ENCODE peak calls at places on chromosomes 16 and 17, in five cellular contexts. T, F, E, N and J are unnamed samples.

GRCh38 chr17:68296217-68297140 is 5.2 kb downstream of the ARSG start:
- DNase-seq in T (no peak), F (no peak), E (no peak), N (no peak), J (no peak)

GRCh38 chr16:20023190-20023589 is 50.5 kb downstream of the GPR139 start:
- DNase-seq in T (peak), F (no peak), E (peak), N (no peak), J (no peak)

GRCh38 chr16:73196670-73197069 is 148.7 kb upstream of the ZFHX3 start:
- DNase-seq in T (peak), F (peak), E (peak), N (peak), J (no peak)

GRCh38 chr17:8341456-8341855 is 1.8 kb downstream of the ODF4 start:
- DNase-seq in T (no peak), F (no peak), E (no peak), N (no peak), J (no peak)

GRCh38 chr16:75566889-75567255 is 693 bp downstream of the GABARAPL2 start:
- DNase-seq in T (peak), F (no peak), E (no peak), N (no peak), J (peak)

GRCh38 chr17:82287849-82288601 is 14.5 kb upstream of the CSNK1D start:
- DNase-seq in T (no peak), F (peak), E (peak), N (no peak), J (no peak)

GRCh38 chr16:68357521-68357922 is 46.7 kb downstream of the PRMT7 start:
- DNase-seq in T (no peak), F (no peak), E (no peak), N (no peak), J (no peak)

GRCh38 chr16:6684076-6684673 is 648.5 kb upstream of the RBFOX1 start:
- DNase-seq in T (peak), F (peak), E (no peak), N (no peak), J (no peak)

GRCh38 chr16:22284637-22285515 is 12.3 kb upstream of the POLR3E start:
- DNase-seq in T (no peak), F (no peak), E (no peak), N (peak), J (no peak)

GRCh38 chr16:85774811-85775210 is 23.9 kb upstream of the C16orf74 start:
- DNase-seq in T (no peak), F (no peak), E (no peak), N (no peak), J (no peak)

GRCh38 chr17:44217738-44218343 is 1.6 kb downstream of the UBTF start:
- DNase-seq in T (peak), F (no peak), E (no peak), N (no peak), J (no peak)

GRCh38 chr17:28500712-28501379 is 5.3 kb upstream of the FOXN1 start:
- DNase-seq in T (no peak), F (peak), E (no peak), N (no peak), J (no peak)

GRCh38 chr16:12620150-12620549 is 183.5 kb downstream of the CPPED1 start:
- DNase-seq in T (no peak), F (no peak), E (no peak), N (no peak), J (no peak)